ENCODE peak calls at places on chromosomes 11 and 22, in eight cellular contexts. N is CD8-positive, alpha-beta T cell; I is COR-L47; J is A673; W is cardiac muscle cell; H is C1 segment of cervical spinal cord; Z is DND-41; T is left colon. D is an unnamed sample.

GRCh38 chr11:102347526-102348331 is 715 bp downstream of the BIRC2 start:
- DNase-seq in N (no peak), J (peak; percentile 47), I (no peak), T (peak; percentile 25), W (peak; percentile 47), Z (peak; percentile 40), H (no peak), D (peak; percentile 59)

GRCh38 chr11:64696045-64696444 is 27.0 kb downstream of the NRXN2 start:
- DNase-seq in J (no peak), W (no peak), H (no peak), N (no peak), Z (no peak), I (no peak), T (no peak), D (no peak)

GRCh38 chr11:134028368-134028920 is 40.4 kb upstream of the JAM3 start:
- DNase-seq in I (no peak), H (no peak), J (no peak), Z (no peak), N (no peak), W (no peak), T (no peak), D (no peak)

GRCh38 chr11:16494918-16495691 is 138.8 kb upstream of the SOX6 start:
- DNase-seq in I (no peak), T (no peak), H (no peak), W (no peak), Z (no peak), N (no peak), J (no peak), D (no peak)

GRCh38 chr11:112874959-112875358 is 86.3 kb upstream of the NCAM1 start:
- DNase-seq in W (no peak), T (no peak), H (no peak), Z (no peak), J (no peak), N (no peak), I (no peak), D (no peak)

GRCh38 chr22:36419912-36420882 is 32.4 kb upstream of the MYH9 start:
- DNase-seq in Z (no peak), J (no peak), T (no peak), N (no peak), I (no peak), H (no peak), W (no peak), D (no peak)

GRCh38 chr11:112280268-112281126 is 19.8 kb upstream of the PLET1 start:
- DNase-seq in W (peak; percentile 89), J (peak; percentile 95), I (peak; percentile 82), H (peak; percentile 45), Z (peak; percentile 83), T (peak; percentile 60), N (peak; percentile 24), D (peak; percentile 93)

GRCh38 chr22:27866136-27867091 is 52.6 kb downstream of the PITPNB start:
- DNase-seq in N (no peak), W (peak; percentile 90), H (no peak), J (peak; percentile 30), I (no peak), Z (no peak), T (no peak), D (no peak)

GRCh38 chr22:17121235-17122195 is at the start of gene TMEM121B:
- DNase-seq in J (peak; percentile 86), W (peak; percentile 64), Z (peak; percentile 54), N (no peak), I (peak; percentile 77), H (peak; percentile 55), T (peak; percentile 56), D (no peak)

GRCh38 chr11:118996926-118997626 is 862 bp upstream of the CENATAC start:
- DNase-seq in J (peak; percentile 71), Z (peak; percentile 53), H (no peak), T (peak; percentile 23), N (no peak), W (peak; percentile 29), I (no peak), D (peak; percentile 78)

GRCh38 chr11:32893947-32894827 is 1.6 kb downstream of the QSER1 start:
- DNase-seq in I (peak; percentile 81), T (no peak), W (peak; percentile 88), H (no peak), N (no peak), J (peak; percentile 92), Z (peak; percentile 59), D (peak; percentile 91)

GRCh38 chr22:29369460-29369859 is 18.9 kb downstream of the AP1B1 start:
- DNase-seq in H (peak; percentile 33), T (no peak), I (no peak), N (no peak), Z (no peak), W (peak; percentile 81), J (peak; percentile 93), D (no peak)

GRCh38 chr11:129286813-129287212 is 88.8 kb upstream of the BARX2 start:
- DNase-seq in N (no peak), J (no peak), Z (no peak), H (no peak), T (no peak), W (no peak), I (peak; percentile 78), D (no peak)

GRCh38 chr11:11250470-11250869 is 102.6 kb downstream of the CSNK2A3 start:
- DNase-seq in N (no peak), T (no peak), Z (no peak), J (no peak), H (no peak), I (no peak), W (no peak), D (no peak)

GRCh38 chr11:68999093-68999747 is 13.8 kb downstream of the MRGPRF start:
- DNase-seq in Z (no peak), H (no peak), W (no peak), I (no peak), N (no peak), J (no peak), T (peak; percentile 1), D (no peak)

GRCh38 chr11:61149624-61150615 is 11.3 kb downstream of the VPS37C start:
- DNase-seq in J (no peak), H (no peak), Z (no peak), T (no peak), W (peak; percentile 49), I (no peak), N (no peak), D (peak; percentile 38)

GRCh38 chr11:34585870-34586654 is 34.8 kb upstream of the EHF start:
- DNase-seq in H (no peak), I (peak; percentile 46), W (peak; percentile 85), N (no peak), T (no peak), Z (no peak), J (peak; percentile 86), D (peak; percentile 86)

GRCh38 chr11:12525466-12526055 is 148.2 kb downstream of the PARVA start:
- DNase-seq in H (no peak), I (no peak), J (no peak), N (no peak), W (no peak), Z (no peak), T (no peak), D (no peak)

GRCh38 chr11:70733327-70734325 is 335.3 kb downstream of the CTTN start:
- DNase-seq in H (no peak), I (no peak), T (no peak), Z (no peak), J (no peak), W (no peak), N (no peak), D (no peak)

GRCh38 chr11:72037554-72038311 is 39.0 kb downstream of the IL18BP start:
- DNase-seq in H (no peak), W (no peak), T (no peak), J (no peak), Z (peak; percentile 24), I (peak; percentile 53), N (no peak), D (no peak)

GRCh38 chr11:77064648-77065217 is 2.0 kb upstream of the CAPN5 start:
- DNase-seq in H (no peak), J (no peak), W (no peak), N (no peak), I (no peak), T (no peak), Z (no peak), D (no peak)

GRCh38 chr22:23055448-23056179 is 14.7 kb upstream of the GNAZ start:
- DNase-seq in H (no peak), Z (no peak), T (no peak), I (no peak), W (no peak), N (no peak), J (no peak), D (no peak)

GRCh38 chr22:17773606-17774205 is 563 bp downstream of the BID start:
- DNase-seq in W (peak; percentile 29), J (peak; percentile 55), Z (peak; percentile 74), T (peak; percentile 72), H (no peak), I (peak; percentile 60), N (peak; percentile 26), D (peak; percentile 68)

GRCh38 chr11:26928636-26929035 is 65.3 kb upstream of the FIBIN start:
- DNase-seq in I (no peak), J (no peak), H (no peak), Z (no peak), N (no peak), T (no peak), W (no peak), D (peak; percentile 11)

GRCh38 chr22:42747701-42748513 is 27.2 kb upstream of the A4GALT start:
- DNase-seq in T (no peak), Z (no peak), I (no peak), H (no peak), W (peak; percentile 73), N (no peak), J (peak; percentile 34), D (no peak)

GRCh38 chr11:58285483-58286040 is 17.5 kb upstream of the OR10W1 start:
- DNase-seq in I (no peak), H (no peak), J (no peak), Z (peak; percentile 16), N (no peak), T (peak; percentile 28), W (no peak), D (no peak)

GRCh38 chr11:71302911-71303310 is 50.5 kb upstream of the SHANK2 start:
- DNase-seq in H (no peak), I (no peak), N (no peak), W (no peak), Z (no peak), J (no peak), T (no peak), D (no peak)